ENCODE peak calls at places on chromosome 4, in nine cellular contexts. P is heart right ventricle, K is AG09309, D is T-helper 1 cell, I is ureter, R is fibroblast of lung, U is neural progenitor cell, A is GM04504, C is adrenal gland. L is an unnamed sample.

GRCh38 chr4:184402239-184402638 is 72.1 kb downstream of the IRF2 start:
- DNase-seq in P (no peak), K (no peak), D (no peak), I (no peak), R (no peak), U (peak; percentile 46), A (no peak), C (no peak), L (no peak)

GRCh38 chr4:26323807-26324206 is 3.0 kb downstream of the RBPJ start:
- DNase-seq in P (no peak), K (peak; percentile 41), D (no peak), I (no peak), R (peak; percentile 63), U (no peak), A (no peak), C (no peak), L (no peak)

GRCh38 chr4:54063737-54064316 is 578 bp downstream of the CHIC2 start:
- DNase-seq in P (no peak), K (no peak), D (peak; percentile 30), I (peak; percentile 55), R (peak; percentile 36), U (peak; percentile 39), A (no peak), C (no peak), L (peak; percentile 70)

GRCh38 chr4:127219247-127219646 is 413.5 kb upstream of the INTU start:
- DNase-seq in P (no peak), K (no peak), D (no peak), I (no peak), R (no peak), U (no peak), A (no peak), C (no peak), L (no peak)

GRCh38 chr4:102535398-102536082 is 34.4 kb downstream of the NFKB1 start:
- DNase-seq in P (no peak), K (peak; percentile 23), D (peak; percentile 73), I (no peak), R (peak; percentile 84), U (no peak), A (peak; percentile 9), C (no peak), L (no peak)

GRCh38 chr4:120973207-120973606 is 50.7 kb upstream of the PRDM5 start:
- DNase-seq in P (no peak), K (no peak), D (no peak), I (no peak), R (no peak), U (no peak), A (no peak), C (no peak), L (no peak)

GRCh38 chr4:86033171-86033570 is 326.7 kb downstream of the MAPK10 start:
- DNase-seq in P (peak; percentile 25), K (peak; percentile 74), D (no peak), I (peak; percentile 49), R (peak; percentile 93), U (no peak), A (peak; percentile 40), C (no peak), L (no peak)

GRCh38 chr4:77385124-77385969 is 220.3 kb upstream of the CXCL13 start:
- DNase-seq in P (peak; percentile 14), K (peak; percentile 37), D (peak; percentile 47), I (peak; percentile 63), R (peak; percentile 54), U (peak; percentile 78), A (peak; percentile 41), C (peak; percentile 65), L (peak; percentile 45)

GRCh38 chr4:72569719-72570235 is 756 bp upstream of the ADAMTS3 start:
- DNase-seq in P (no peak), K (no peak), D (no peak), I (peak; percentile 44), R (peak; percentile 20), U (no peak), A (no peak), C (no peak), L (peak; percentile 84)

GRCh38 chr4:168654206-168655174 is 157.6 kb downstream of the PALLD start:
- DNase-seq in P (no peak), K (no peak), D (no peak), I (no peak), R (no peak), U (no peak), A (no peak), C (no peak), L (no peak)

GRCh38 chr4:148375581-148375980 is 66.6 kb downstream of the NR3C2 start:
- DNase-seq in P (no peak), K (no peak), D (no peak), I (no peak), R (no peak), U (no peak), A (no peak), C (no peak), L (no peak)

GRCh38 chr4:48779095-48779997 is 733 bp downstream of the FRYL start:
- DNase-seq in P (peak; percentile 76), K (no peak), D (peak; percentile 78), I (peak; percentile 67), R (peak; percentile 62), U (peak; percentile 83), A (peak; percentile 32), C (peak; percentile 69), L (peak; percentile 82)

GRCh38 chr4:64271601-64272081 is 137.6 kb downstream of the TECRL start:
- DNase-seq in P (peak; percentile 18), K (no peak), D (no peak), I (no peak), R (peak; percentile 0), U (no peak), A (no peak), C (no peak), L (no peak)

GRCh38 chr4:173405840-173406606 is 7.1 kb upstream of the SCRG1 start:
- DNase-seq in P (no peak), K (no peak), D (no peak), I (no peak), R (no peak), U (no peak), A (no peak), C (no peak), L (no peak)

GRCh38 chr4:173917255-173917960 is 366.1 kb downstream of the FBXO8 start:
- DNase-seq in P (no peak), K (no peak), D (no peak), I (no peak), R (peak; percentile 79), U (no peak), A (peak; percentile 4), C (no peak), L (no peak)

GRCh38 chr4:57098945-57099344 is 11.2 kb downstream of the IGFBP7 start:
- DNase-seq in P (no peak), K (peak; percentile 85), D (no peak), I (no peak), R (peak; percentile 92), U (no peak), A (peak; percentile 67), C (no peak), L (no peak)

GRCh38 chr4:147160908-147161513 is 215.3 kb upstream of the TTC29 start:
- DNase-seq in P (no peak), K (peak; percentile 14), D (peak; percentile 11), I (no peak), R (peak; percentile 54), U (peak; percentile 73), A (peak; percentile 20), C (no peak), L (peak; percentile 32)

GRCh38 chr4:124144302-124144701 is 568.2 kb downstream of the ANKRD50 start:
- DNase-seq in P (no peak), K (no peak), D (no peak), I (no peak), R (peak; percentile 77), U (no peak), A (peak; percentile 23), C (no peak), L (no peak)

GRCh38 chr4:41006141-41006540 is 208.2 kb downstream of the APBB2 start:
- DNase-seq in P (no peak), K (no peak), D (no peak), I (no peak), R (peak; percentile 60), U (no peak), A (no peak), C (no peak), L (no peak)

GRCh38 chr4:142595222-142595871 is 250.8 kb downstream of the INPP4B start:
- DNase-seq in P (no peak), K (no peak), D (no peak), I (no peak), R (no peak), U (no peak), A (no peak), C (no peak), L (no peak)

GRCh38 chr4:167021545-167022155 is 212.6 kb downstream of the SPOCK3 start:
- DNase-seq in P (peak; percentile 54), K (peak; percentile 16), D (peak; percentile 34), I (peak; percentile 70), R (peak; percentile 39), U (peak; percentile 80), A (peak; percentile 11), C (peak; percentile 68), L (peak; percentile 82)

GRCh38 chr4:725368-726234 is 20.0 kb downstream of the PCGF3 start:
- DNase-seq in P (peak; percentile 12), K (no peak), D (no peak), I (no peak), R (no peak), U (no peak), A (no peak), C (peak; percentile 55), L (no peak)

L was measured in erythroblast.